ENCODE peak calls at places on chromosome 19, in eight cellular contexts. B is left lung, W is mucosa of descending colon, T is thoracic aorta, O is fibroblast of lung, Z is endodermal cell, C is uterus, R is heart right ventricle. D is an unnamed sample. For H3K4me1, the result is how much of the 10 kb centered on the place peaks cover.

GRCh38 chr19:42132030-42132628 is at the start of gene POU2F2:
- DNase-seq in B (peak), W (peak), T (no peak), O (no peak), Z (peak), C (peak), R (peak), D (peak)

GRCh38 chr19:50644315-50644915 is 4.7 kb upstream of the SYT3 start:
- DNase-seq in B (no peak), W (no peak), T (no peak), O (no peak), Z (no peak), C (no peak), R (no peak), D (no peak)

GRCh38 chr19:49590071-49590970 is 661 bp upstream of the PRR12 start:
- DNase-seq in B (peak), W (peak), T (peak), O (peak), Z (peak), C (peak), R (peak), D (peak)

GRCh38 chr19:8174706-8175105 is 25.3 kb upstream of the FBN3 start:
- DNase-seq in B (no peak), W (no peak), T (no peak), O (peak), Z (no peak), C (no peak), R (no peak), D (no peak)

GRCh38 chr19:15371119-15371518 is 8.5 kb downstream of the AKAP8 start:
- DNase-seq in B (no peak), W (peak), T (no peak), O (no peak), Z (no peak), C (no peak), R (no peak), D (no peak)

GRCh38 chr19:3471954-3472655 is 8.2 kb downstream of the SMIM24 start:
- DNase-seq in B (peak), W (peak), T (no peak), O (peak), Z (peak), C (peak), R (peak), D (no peak)

GRCh38 chr19:8731428-8732169 is 10.2 kb downstream of the OR2Z1 start:
- DNase-seq in B (no peak), W (no peak), T (no peak), O (no peak), Z (peak), C (no peak), R (no peak), D (no peak)

GRCh38 chr19:56838930-56839664 is 1.4 kb downstream of the PEG3 start:
- DNase-seq in B (peak), W (peak), T (peak), O (peak), Z (no peak), C (peak), R (peak), D (peak)

GRCh38 chr19:49983645-49984229 is 22.8 kb upstream of the SIGLEC11 start:
- DNase-seq in B (no peak), W (peak), T (peak), O (peak), Z (peak), C (peak), R (peak), D (peak)

GRCh38 chr19:47157455-47158321 is 27.1 kb downstream of the SAE1 start:
- DNase-seq in B (no peak), W (peak), T (peak), O (peak), Z (peak), C (no peak), R (peak), D (no peak)

GRCh38 chr19:19425170-19425875 is 19.8 kb downstream of the GATAD2A start:
- DNase-seq in B (no peak), W (no peak), T (no peak), O (no peak), Z (no peak), C (no peak), R (no peak), D (no peak)

GRCh38 chr19:49422407-49423277 is 599 bp downstream of the PTH2 start:
- DNase-seq in B (no peak), W (peak), T (no peak), O (peak), Z (peak), C (no peak), R (peak), D (no peak)

GRCh38 chr19:55452381-55453325 is 8.8 kb downstream of the ISOC2 start:
- DNase-seq in B (peak), W (peak), T (no peak), O (peak), Z (peak), C (peak), R (peak), D (peak)

GRCh38 chr19:31406106-31406505 is 56.9 kb upstream of the TSHZ3 start:
- DNase-seq in B (no peak), W (no peak), T (no peak), O (no peak), Z (no peak), C (no peak), R (no peak), D (no peak)

GRCh38 chr19:40523322-40524047 is 53.2 kb upstream of the SHKBP1 start:
- DNase-seq in B (peak), W (peak), T (no peak), O (peak), Z (peak), C (peak), R (peak), D (no peak)

GRCh38 chr19:29483641-29483920 is 42.2 kb upstream of the VSTM2B start:
- DNase-seq in B (no peak), W (no peak), T (no peak), O (no peak), Z (peak), C (no peak), R (no peak), D (peak)

GRCh38 chr19:50669319-50670101 is 20.3 kb downstream of the C19orf81 start:
- DNase-seq in B (no peak), W (peak), T (no peak), O (peak), Z (peak), C (no peak), R (no peak), D (no peak)

GRCh38 chr19:28705008-28705407 is 507.9 kb downstream of the UQCRFS1 start:
- DNase-seq in B (no peak), W (no peak), T (no peak), O (peak), Z (no peak), C (no peak), R (no peak), D (no peak)

GRCh38 chr19:55241935-55242464 is 13.4 kb upstream of the TMEM86B start:
- DNase-seq in B (peak), W (no peak), T (no peak), O (no peak), Z (no peak), C (no peak), R (no peak), D (no peak)

GRCh38 chr19:7492142-7493055 is 3.6 kb upstream of the PEX11G start:
- DNase-seq in B (no peak), W (no peak), T (no peak), O (no peak), Z (no peak), C (no peak), R (no peak), D (no peak)

GRCh38 chr19:18009412-18010066 is 1.6 kb downstream of the ARRDC2 start:
- DNase-seq in B (peak), W (no peak), T (no peak), O (no peak), Z (no peak), C (no peak), R (no peak), D (no peak)

GRCh38 chr19:33954686-33955085 is 158.0 kb downstream of the KCTD15 start:
- DNase-seq in B (no peak), W (no peak), T (no peak), O (no peak), Z (peak), C (no peak), R (no peak), D (peak)

GRCh38 chr19:6298413-6298812 is 18.6 kb upstream of the MLLT1 start:
- DNase-seq in B (no peak), W (no peak), T (no peak), O (no peak), Z (no peak), C (no peak), R (no peak), D (no peak)

GRCh38 chr19:49473868-49474544 is at the start of gene FLT3LG:
- DNase-seq in B (peak), W (peak), T (no peak), O (peak), Z (peak), C (peak), R (peak), D (peak)

GRCh38 chr19:52492201-52492960 is 35.1 kb upstream of the ZNF808 start:
- DNase-seq in B (peak), W (no peak), T (no peak), O (no peak), Z (peak), C (peak), R (no peak), D (peak)

DNA sequence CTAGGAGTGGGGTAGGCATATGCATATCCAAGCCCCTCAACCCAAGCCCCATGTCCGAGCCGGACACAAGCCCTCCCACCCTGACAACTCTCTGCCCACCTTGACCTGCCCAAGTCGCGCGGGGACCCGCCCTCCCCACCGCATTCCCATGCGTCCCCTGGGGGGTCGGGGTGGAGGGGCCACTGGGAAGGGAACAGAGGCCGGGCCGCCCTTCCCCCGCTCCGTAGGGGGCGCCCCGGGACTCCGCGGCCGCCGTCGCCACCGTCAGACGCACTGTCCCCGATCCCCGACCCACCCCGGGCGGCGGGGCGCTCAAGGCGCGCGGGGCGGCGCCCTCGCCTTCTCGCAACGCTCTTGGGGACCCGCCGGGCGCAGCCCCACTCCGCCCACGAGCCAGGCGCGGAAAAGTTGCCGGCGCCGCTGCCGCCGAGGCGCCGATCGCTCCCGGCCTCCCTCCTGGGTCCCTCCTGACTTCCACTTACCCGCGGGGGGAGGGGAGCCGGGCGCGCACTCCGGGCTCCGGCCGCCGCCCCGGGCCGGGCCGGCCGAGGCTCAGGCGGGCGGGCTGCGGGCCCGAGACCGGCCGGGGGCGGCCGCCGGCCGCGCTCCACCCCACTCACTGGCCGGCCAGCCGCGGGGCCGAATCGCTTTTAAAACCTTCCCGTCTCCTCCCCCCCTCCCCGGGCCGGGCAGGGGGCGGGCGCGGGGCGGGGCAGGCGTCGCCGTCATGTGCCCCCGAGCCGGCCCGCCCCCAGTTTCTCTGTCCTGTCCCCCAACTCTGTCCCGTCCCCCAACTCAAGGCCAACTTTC is 34.4 kb upstream of the NANOS3 start:
- DNase-seq in B (peak), W (peak), T (peak), O (peak), Z (peak), C (peak), R (peak), D (peak)
- H3K4me1 ChIP-seq in B (under half), W (under half), T (under half), O (under half), Z (under half), C (under half), R (under half), D (under half)

DNA sequence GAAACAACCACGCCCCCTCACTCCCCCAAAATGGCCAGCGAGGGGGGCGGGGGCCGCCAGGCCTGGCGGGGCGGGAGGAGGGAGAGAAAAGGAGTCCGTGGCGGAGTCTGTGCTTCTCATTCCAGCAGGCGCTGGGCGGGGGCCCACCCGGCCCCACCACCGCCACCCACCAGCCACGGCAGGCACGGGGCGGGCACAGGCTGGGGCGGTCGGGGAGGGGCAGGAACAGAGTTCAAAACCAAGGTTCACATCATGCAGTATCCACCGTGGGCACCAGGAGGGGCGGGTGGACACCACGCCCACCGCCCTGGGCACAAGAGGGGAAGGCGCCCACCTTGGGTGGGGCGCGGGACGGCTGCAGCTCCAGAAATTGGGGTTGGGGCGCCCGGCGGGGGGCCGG is 12.8 kb downstream of the DPF1 start:
- DNase-seq in B (no peak), W (no peak), T (no peak), O (peak), Z (peak), C (peak), R (no peak), D (no peak)
- TF ChIP-seq CTCF in B (no peak), W (no peak), T (peak), O (peak), Z (peak), C (no peak), R (no peak), D (no peak)

GRCh38 chr19:2014731-2015610 is 543 bp downstream of the BTBD2 start:
- DNase-seq in B (peak), W (peak), T (no peak), O (no peak), Z (peak), C (peak), R (peak), D (no peak)

GRCh38 chr19:2013683-2013961 is 1.9 kb downstream of the BTBD2 start:
- DNase-seq in B (no peak), W (no peak), T (no peak), O (no peak), Z (no peak), C (no peak), R (no peak), D (no peak)

GRCh38 chr19:2015611-2015950 is at the start of gene BTBD2:
- DNase-seq in B (no peak), W (peak), T (no peak), O (peak), Z (peak), C (peak), R (peak), D (no peak)

GRCh38 chr19:2012941-2013682 is 2.4 kb downstream of the BTBD2 start:
- DNase-seq in B (no peak), W (no peak), T (no peak), O (no peak), Z (no peak), C (no peak), R (no peak), D (no peak)

DNA sequence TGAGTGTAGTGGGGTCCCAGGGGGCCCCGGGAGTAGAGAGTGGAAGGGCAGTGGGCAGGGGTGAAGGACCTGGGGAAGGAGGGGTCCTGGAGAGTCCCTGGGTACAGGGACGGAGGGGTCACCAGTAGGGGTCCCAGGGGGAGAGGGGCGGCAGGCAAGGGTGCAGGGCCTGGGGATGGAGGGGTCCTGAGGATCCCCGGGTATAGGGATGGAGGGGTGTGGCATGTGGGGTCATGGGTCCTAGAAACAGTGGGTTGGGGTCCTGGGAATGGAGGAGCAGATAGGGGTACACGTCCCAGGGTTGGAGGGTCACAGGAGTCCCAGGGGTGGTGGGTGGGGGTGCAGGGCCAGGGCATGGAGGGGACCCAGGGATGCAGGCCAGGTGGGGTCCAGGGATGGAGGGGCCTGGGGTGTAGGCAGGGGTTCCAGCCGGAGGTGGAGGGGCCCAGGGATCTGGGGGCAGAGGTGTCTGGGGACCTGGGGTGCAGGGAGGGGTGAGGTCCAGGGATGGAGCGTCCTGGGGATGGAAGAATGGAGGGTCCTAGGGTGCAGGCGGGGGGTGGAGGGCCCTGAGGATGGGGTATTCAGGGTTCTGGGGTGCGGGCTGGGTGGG is 1.3 kb downstream of the BTBD2 start:
- DNase-seq in B (no peak), W (no peak), T (no peak), O (no peak), Z (no peak), C (no peak), R (no peak), D (no peak)
- H3K4me3 ChIP-seq in B (peak), W (no peak), T (peak), O (peak), Z (peak), C (peak), R (peak), D (peak)

GRCh38 chr19:39125199-39125553 is 410 bp upstream of the PAK4 start:
- DNase-seq in B (no peak), W (no peak), T (no peak), O (no peak), Z (no peak), C (no peak), R (no peak), D (no peak)

GRCh38 chr19:39127812-39128510 is 2.4 kb downstream of the PAK4 start:
- DNase-seq in B (no peak), W (peak), T (no peak), O (no peak), Z (no peak), C (no peak), R (no peak), D (no peak)

GRCh38 chr19:39125554-39126311 is at the start of gene PAK4:
- DNase-seq in B (peak), W (peak), T (peak), O (peak), Z (peak), C (peak), R (peak), D (peak)

GRCh38 chr19:39126593-39127187 is 1.1 kb downstream of the PAK4 start:
- DNase-seq in B (no peak), W (peak), T (no peak), O (peak), Z (peak), C (no peak), R (no peak), D (no peak)

GRCh38 chr19:39126312-39126561 is 651 bp downstream of the PAK4 start:
- DNase-seq in B (no peak), W (no peak), T (no peak), O (no peak), Z (no peak), C (no peak), R (no peak), D (no peak)
- H3K4me1 ChIP-seq in B (under half), W (under half), T (under half), O (under half), Z (under half), C (under half), R (under half), D (half or more)

GRCh38 chr19:21912654-21913053 is 76.7 kb upstream of the ZNF43 start:
- DNase-seq in B (no peak), W (no peak), T (no peak), O (no peak), Z (no peak), C (no peak), R (no peak), D (no peak)
- TF ChIP-seq CTCF in B (no peak), W (no peak), T (no peak), O (no peak), Z (peak), C (no peak), R (no peak), D (no peak)

DNA sequence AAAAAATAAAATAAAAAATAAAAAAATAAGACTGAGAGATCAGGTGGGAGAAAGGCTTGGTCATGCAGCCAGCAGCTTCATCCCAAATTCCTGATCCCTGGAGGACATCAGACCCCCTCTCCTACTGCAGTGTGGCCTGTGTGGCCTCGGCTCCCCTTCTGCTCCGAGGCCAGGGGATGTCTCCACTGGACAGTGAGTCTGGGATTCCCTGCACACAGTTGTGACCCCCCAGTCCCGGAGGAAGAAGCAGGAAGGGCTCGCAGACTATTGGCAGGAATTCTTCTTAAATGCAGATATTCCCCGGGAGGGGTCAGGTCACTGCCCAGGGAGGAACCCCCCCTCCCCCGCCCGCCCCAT is 41.9 kb downstream of the ZNF627 start:
- DNase-seq in B (no peak), W (no peak), T (no peak), O (no peak), Z (no peak), C (peak), R (no peak), D (no peak)
- H3K4me3 ChIP-seq in B (peak), W (no peak), T (peak), O (no peak), Z (peak), C (peak), R (peak), D (peak)

D was measured in tibial artery.